ENCODE peak calls at places on chromosome 22, in ten cellular contexts. W is AG09309, K is ovary, E is GM23338, F is WERI-Rb-1, P is endodermal cell, N is nephron progenitor cell, X is astrocyte of the spinal cord, A is dorsolateral prefrontal cortex, U is body of pancreas. I is an unnamed sample.
A peak's percentile ranks its signal among the peaks of the same experiment; 100 is the strongest.

GRCh38 chr22:29216873-29217666 is 11.4 kb downstream of the EMID1 start:
- DNase-seq in E (no peak), A (peak; percentile 63), X (no peak), N (no peak), F (no peak), U (peak; percentile 81), P (no peak), K (no peak), W (peak; percentile 42), I (no peak)

GRCh38 chr22:25161916-25162530 is 37.6 kb upstream of the CRYBB3 start:
- DNase-seq in W (no peak), N (no peak), X (no peak), F (no peak), E (no peak), P (no peak), U (no peak), A (no peak), K (no peak), I (no peak)

GRCh38 chr22:47597041-47597440 is 834.6 kb downstream of the TBC1D22A start:
- DNase-seq in P (peak; percentile 10), N (no peak), X (no peak), A (no peak), U (no peak), E (no peak), W (no peak), F (no peak), K (no peak), I (no peak)

GRCh38 chr22:24037851-24038765 is 27.0 kb downstream of the CABIN1 start:
- DNase-seq in X (no peak), A (no peak), K (no peak), N (no peak), U (no peak), F (no peak), P (peak; percentile 19), E (no peak), W (no peak), I (no peak)

GRCh38 chr22:20244744-20245576 is 23.2 kb downstream of the RTN4R start:
- DNase-seq in N (peak; percentile 49), K (no peak), W (no peak), X (no peak), A (no peak), P (no peak), U (no peak), E (no peak), F (no peak), I (peak; percentile 56)

GRCh38 chr22:46587492-46588278 is 32.5 kb upstream of the GRAMD4 start:
- DNase-seq in K (no peak), N (no peak), W (no peak), U (no peak), P (peak; percentile 45), F (no peak), A (no peak), E (no peak), X (no peak), I (no peak)

GRCh38 chr22:45216133-45217003 is 24.3 kb downstream of the KIAA0930 start:
- DNase-seq in K (no peak), A (no peak), E (peak; percentile 68), U (peak; percentile 79), P (peak; percentile 82), N (peak; percentile 50), W (no peak), X (peak; percentile 43), F (no peak), I (no peak)

GRCh38 chr22:24424001-24424900 is 3.1 kb upstream of the ADORA2A start:
- DNase-seq in X (no peak), U (no peak), A (no peak), W (no peak), N (peak; percentile 50), E (peak; percentile 72), K (no peak), F (no peak), P (peak; percentile 79), I (peak; percentile 36)

GRCh38 chr22:32612834-32613233 is 138.2 kb downstream of the FBXO7 start:
- DNase-seq in F (no peak), A (no peak), U (no peak), E (no peak), K (no peak), X (no peak), N (no peak), P (no peak), W (no peak), I (no peak)

GRCh38 chr22:32615874-32616564 is 141.4 kb downstream of the FBXO7 start:
- DNase-seq in P (peak; percentile 85), F (no peak), K (no peak), E (peak; percentile 59), N (peak; percentile 20), W (no peak), U (no peak), A (no peak), X (no peak), I (no peak)

GRCh38 chr22:32617271-32617670 is 142.7 kb downstream of the FBXO7 start:
- DNase-seq in U (no peak), X (no peak), E (no peak), N (no peak), K (peak; percentile 36), A (no peak), W (no peak), F (no peak), P (no peak), I (no peak)

GRCh38 chr22:32617883-32618282 is 143.3 kb downstream of the FBXO7 start:
- DNase-seq in P (no peak), K (no peak), U (no peak), A (no peak), E (no peak), W (no peak), N (no peak), F (no peak), X (no peak), I (no peak)

DNA sequence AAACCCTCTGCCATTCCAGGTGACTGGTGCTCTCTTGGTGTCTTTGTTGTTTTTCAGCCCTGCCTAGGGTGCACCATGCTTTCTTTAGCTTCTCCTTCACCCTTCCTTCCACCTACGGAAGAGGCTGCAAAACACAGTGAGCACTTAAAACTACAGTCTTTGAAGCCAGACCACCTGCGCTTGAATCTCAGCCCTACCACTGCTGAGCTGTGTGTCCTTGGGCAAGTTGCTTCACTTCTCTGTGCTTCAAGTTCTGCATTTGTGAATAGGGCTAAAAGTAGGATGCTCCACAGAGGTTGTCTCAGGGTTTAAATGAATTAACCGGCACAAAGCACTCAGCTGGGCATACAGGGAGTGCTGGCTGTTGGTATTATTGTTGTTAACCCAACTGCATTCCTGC is 139.2 kb downstream of the FBXO7 start:
- DNase-seq in P (no peak), X (no peak), F (no peak), A (no peak), N (no peak), K (no peak), U (no peak), E (no peak), W (no peak), I (no peak)
- TF ChIP-seq CTCF in P (no peak), X (no peak), F (no peak), A (no peak), N (no peak), K (no peak), U (no peak), E (no peak), W (no peak), I (no peak)

DNA sequence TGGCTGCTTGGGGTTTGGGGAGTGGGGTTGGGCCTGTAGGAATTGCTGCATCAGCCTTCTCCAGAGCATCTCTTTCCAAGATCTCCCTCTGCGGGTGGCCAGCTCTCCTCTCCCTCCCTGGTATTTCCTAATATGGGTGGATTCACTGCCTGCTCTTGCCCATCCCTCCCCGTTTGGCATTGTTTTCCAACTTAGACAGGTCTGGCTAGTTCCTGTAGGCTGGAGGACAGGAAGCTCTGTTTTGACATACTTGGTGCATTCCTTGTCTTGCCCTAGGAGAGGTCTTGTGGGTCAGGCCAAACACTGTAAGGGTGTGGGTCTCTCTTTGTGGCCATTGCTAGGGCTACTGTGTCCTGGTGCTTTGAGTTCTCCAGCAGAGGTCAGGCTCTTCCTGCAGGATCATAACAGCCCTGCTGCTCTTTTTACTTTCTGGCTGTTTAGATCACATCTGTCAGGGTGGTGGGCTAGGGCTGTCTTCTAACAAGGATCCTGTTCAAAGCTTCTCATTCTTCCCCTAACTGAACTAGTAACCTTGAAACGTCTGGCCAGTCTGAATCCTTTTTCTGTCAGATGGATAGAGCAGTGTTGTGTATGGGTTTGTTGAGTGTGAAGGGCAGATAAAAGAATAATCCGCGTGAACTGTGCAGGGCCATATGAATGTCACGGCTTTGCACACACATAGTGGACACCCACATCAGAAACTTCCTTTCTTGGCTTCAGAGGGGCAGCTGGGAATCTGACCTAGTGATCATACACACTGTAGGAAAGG is 18.3 kb upstream of the MICALL1 start:
- DNase-seq in U (no peak), A (peak; percentile 54), N (no peak), E (peak; percentile 55), K (peak; percentile 59), X (peak; percentile 84), F (no peak), W (peak; percentile 57), P (peak; percentile 75), I (no peak)
- TF ChIP-seq CTCF in U (no peak), A (peak; percentile 75), N (peak; percentile 13), E (peak; percentile 34), K (no peak), X (peak; percentile 75), F (peak; percentile 59), W (peak; percentile 74), P (peak; percentile 75), I (no peak)

DNA sequence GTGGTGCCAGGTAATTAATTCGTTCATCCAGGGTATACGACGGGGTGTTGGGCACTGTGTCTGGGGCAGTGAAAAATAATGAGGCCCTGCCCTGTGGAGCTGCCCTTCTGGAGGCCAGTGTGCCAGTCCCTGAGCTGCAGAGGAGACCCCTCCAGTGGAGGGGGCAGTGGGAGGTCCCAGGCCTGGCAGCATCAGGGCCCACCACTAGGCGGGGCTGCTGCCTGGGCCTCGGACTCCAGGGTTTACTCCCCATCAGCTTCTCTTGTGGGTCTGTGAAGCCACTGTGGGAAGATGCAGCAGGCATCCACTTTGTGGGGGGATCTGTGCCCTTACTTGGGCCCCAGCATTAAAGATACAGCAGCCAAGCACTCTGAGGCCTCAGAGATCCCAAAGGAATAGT is 17.4 kb upstream of the TMPRSS6 start:
- DNase-seq in P (peak; percentile 77), U (no peak), E (peak; percentile 33), K (no peak), W (no peak), X (no peak), F (peak; percentile 47), A (no peak), N (peak; percentile 38), I (no peak)
- TF ChIP-seq CTCF in P (peak; percentile 82), U (no peak), E (peak; percentile 63), K (no peak), W (peak; percentile 33), X (peak; percentile 34), F (peak; percentile 83), A (no peak), N (peak; percentile 49), I (peak; percentile 59)

GRCh38 chr22:22073769-22074561 is 91.4 kb upstream of the TOP3B start:
- DNase-seq in N (no peak), W (no peak), K (no peak), A (no peak), X (no peak), P (no peak), E (no peak), F (no peak), U (no peak), I (no peak)

GRCh38 chr22:22075382-22076163 is 93.0 kb upstream of the TOP3B start:
- DNase-seq in N (no peak), P (no peak), K (no peak), F (no peak), W (no peak), E (no peak), U (no peak), X (no peak), A (no peak), I (no peak)

GRCh38 chr22:22076937-22077703 is 94.5 kb upstream of the TOP3B start:
- DNase-seq in X (no peak), U (no peak), P (no peak), N (no peak), E (no peak), K (no peak), F (no peak), W (no peak), A (no peak), I (no peak)

GRCh38 chr22:22076361-22076760 is 93.8 kb upstream of the TOP3B start:
- DNase-seq in E (no peak), K (no peak), X (no peak), F (peak; percentile 64), P (no peak), W (no peak), A (no peak), U (no peak), N (no peak), I (no peak)

DNA sequence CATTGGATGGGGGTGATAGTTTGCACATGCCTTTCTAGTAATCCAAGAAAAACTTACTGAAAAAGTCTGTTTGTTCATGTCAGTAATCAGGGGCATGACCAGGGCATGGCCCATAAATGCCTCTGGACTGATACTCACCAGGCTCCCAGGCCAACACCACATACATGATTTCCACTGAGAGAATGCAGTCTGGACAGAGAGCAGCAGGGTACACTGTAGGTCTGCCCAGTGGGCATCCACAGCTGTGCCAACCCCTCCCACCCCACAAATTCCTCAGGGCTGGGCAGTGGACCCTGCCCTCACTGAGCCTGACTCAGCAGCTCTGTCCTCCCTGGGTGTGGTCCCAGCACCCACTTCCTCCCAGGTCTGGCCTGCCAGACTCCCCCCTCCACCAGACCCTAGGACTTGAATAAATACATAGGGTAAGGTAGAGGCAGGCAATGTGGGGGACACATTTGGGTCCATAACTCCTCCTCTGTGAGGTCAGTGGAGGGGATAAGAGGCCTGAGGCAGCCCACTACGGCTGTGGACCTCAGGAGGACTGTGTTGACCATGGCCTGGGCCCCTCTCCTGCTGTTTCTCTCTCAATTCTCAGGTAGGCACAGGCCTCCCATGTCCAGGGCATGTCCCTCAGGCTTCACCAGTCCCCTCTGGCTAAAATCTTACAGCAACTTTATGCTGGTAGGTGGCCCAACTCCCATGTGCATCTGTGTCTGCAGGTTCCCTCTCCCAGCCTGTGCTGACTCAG is 92.2 kb upstream of the TOP3B start:
- DNase-seq in A (no peak), N (no peak), X (no peak), U (no peak), F (no peak), P (no peak), W (no peak), K (no peak), E (no peak), I (no peak)
- TF ChIP-seq CTCF in A (no peak), N (no peak), X (no peak), U (no peak), F (no peak), P (no peak), W (no peak), K (no peak), E (no peak), I (no peak)